ENCODE peak calls at places on chromosomes 16 and 17, in five cellular contexts. P is neural crest cell, Z is transverse colon, H is AG04450, Y is progenitor cell of endocrine pancreas. M is an unnamed sample.

GRCh38 chr17:79092567-79092966 is 17.9 kb downstream of the ENGASE start:
- DNase-seq in P (no peak), Z (no peak), H (no peak), Y (no peak), M (no peak)

GRCh38 chr16:85072947-85073346 is 39.3 kb downstream of the CIBAR2 start:
- DNase-seq in P (no peak), Z (no peak), H (peak), Y (no peak), M (no peak)

GRCh38 chr17:81918762-81919545 is 978 bp upstream of the SIRT7 start:
- DNase-seq in P (no peak), Z (peak), H (no peak), Y (no peak), M (no peak)

GRCh38 chr17:72332367-72332766 is 211.5 kb downstream of the SOX9 start:
- DNase-seq in P (no peak), Z (no peak), H (no peak), Y (no peak), M (no peak)

GRCh38 chr17:4144411-4144747 is 1.4 kb downstream of the CYB5D2 start:
- DNase-seq in P (no peak), Z (no peak), H (no peak), Y (no peak), M (no peak)

GRCh38 chr17:50209472-50210248 is 8.2 kb upstream of the COL1A1 start:
- DNase-seq in P (peak), Z (peak), H (peak), Y (no peak), M (peak)

GRCh38 chr16:50474138-50474537 is 74.1 kb upstream of the NKD1 start:
- DNase-seq in P (no peak), Z (no peak), H (no peak), Y (no peak), M (no peak)

GRCh38 chr17:17070931-17071330 is 28.7 kb downstream of the MPRIP start:
- DNase-seq in P (no peak), Z (peak), H (no peak), Y (no peak), M (no peak)

GRCh38 chr17:14197582-14197981 is 39.1 kb downstream of the CDRT15 start:
- DNase-seq in P (no peak), Z (peak), H (no peak), Y (no peak), M (no peak)

GRCh38 chr16:11354733-11355574 is 9.7 kb downstream of the RMI2 start:
- DNase-seq in P (no peak), Z (peak), H (peak), Y (no peak), M (no peak)

GRCh38 chr17:79919164-79919585 is 79.9 kb upstream of the CBX4 start:
- DNase-seq in P (no peak), Z (peak), H (no peak), Y (no peak), M (no peak)

GRCh38 chr17:27332485-27333409 is 38.8 kb downstream of the WSB1 start:
- DNase-seq in P (peak), Z (peak), H (peak), Y (peak), M (peak)

GRCh38 chr16:81601008-81601428 is 156.4 kb downstream of the CMIP start:
- DNase-seq in P (no peak), Z (no peak), H (no peak), Y (no peak), M (no peak)

GRCh38 chr17:60749708-60750107 is 72.1 kb downstream of the BCAS3 start:
- DNase-seq in P (no peak), Z (no peak), H (no peak), Y (no peak), M (no peak)

GRCh38 chr16:84182680-84183571 is 3.9 kb downstream of the TAF1C start:
- DNase-seq in P (no peak), Z (no peak), H (no peak), Y (no peak), M (no peak)

GRCh38 chr17:8163978-8164814 is 1.4 kb upstream of the VAMP2 start:
- DNase-seq in P (no peak), Z (peak), H (no peak), Y (no peak), M (no peak)

GRCh38 chr16:30006095-30006473 is 4.7 kb downstream of the DOC2A start:
- DNase-seq in P (no peak), Z (no peak), H (no peak), Y (no peak), M (no peak)

GRCh38 chr17:7417056-7417655 is 3.0 kb upstream of the SPEM1 start:
- DNase-seq in P (no peak), Z (no peak), H (no peak), Y (no peak), M (no peak)

GRCh38 chr16:73323880-73324279 is 276.0 kb upstream of the ZFHX3 start:
- DNase-seq in P (no peak), Z (no peak), H (no peak), Y (no peak), M (no peak)

GRCh38 chr16:75263963-75264445 is 12.6 kb upstream of the BCAR1 start:
- DNase-seq in P (no peak), Z (peak), H (no peak), Y (no peak), M (no peak)

GRCh38 chr17:80952291-80952690 is 39.4 kb upstream of the CHMP6 start:
- DNase-seq in P (no peak), Z (no peak), H (no peak), Y (no peak), M (no peak)

GRCh38 chr17:18025596-18026407 is 13.2 kb downstream of the ATPAF2 start:
- DNase-seq in P (no peak), Z (no peak), H (no peak), Y (no peak), M (no peak)

GRCh38 chr16:67961551-67961957 is 6.9 kb downstream of the SLC12A4 start:
- DNase-seq in P (no peak), Z (peak), H (no peak), Y (no peak), M (no peak)

GRCh38 chr16:81885976-81886586 is 107.0 kb downstream of the PLCG2 start:
- DNase-seq in P (peak), Z (no peak), H (no peak), Y (no peak), M (no peak)

GRCh38 chr16:68908000-68908313 is 64.6 kb downstream of the TANGO6 start:
- DNase-seq in P (no peak), Z (no peak), H (no peak), Y (no peak), M (no peak)

GRCh38 chr17:46841561-46842379 is 9.6 kb upstream of the WNT9B start:
- DNase-seq in P (peak), Z (no peak), H (no peak), Y (peak), M (peak)

GRCh38 chr17:49845210-49845782 is 2.6 kb downstream of the TAC4 start:
- DNase-seq in P (no peak), Z (no peak), H (no peak), Y (no peak), M (no peak)

GRCh38 chr17:76541739-76542450 is 2.1 kb downstream of the PRCD start:
- DNase-seq in P (no peak), Z (no peak), H (no peak), Y (no peak), M (no peak)

GRCh38 chr17:81720267-81721071 is 8.4 kb downstream of the SLC25A10 start:
- DNase-seq in P (no peak), Z (no peak), H (no peak), Y (no peak), M (no peak)

GRCh38 chr16:53034306-53034705 is 18.4 kb downstream of the CHD9NB start:
- DNase-seq in P (no peak), Z (no peak), H (no peak), Y (no peak), M (no peak)

GRCh38 chr16:49000594-49000993 is 281.0 kb downstream of the CBLN1 start:
- DNase-seq in P (no peak), Z (no peak), H (no peak), Y (no peak), M (no peak)
- TF ChIP-seq CTCF in P (peak), Z (peak), H (peak), Y (peak), M (peak)

GRCh38 chr16:1537138-1537577 is 3.7 kb downstream of the TMEM204 start:
- DNase-seq in P (no peak), Z (no peak), H (no peak), Y (no peak), M (no peak)

GRCh38 chr16:1539720-1540555 is 6.5 kb downstream of the TMEM204 start:
- DNase-seq in P (no peak), Z (no peak), H (no peak), Y (no peak), M (no peak)

GRCh38 chr16:1537763-1538289 is 4.4 kb downstream of the TMEM204 start:
- DNase-seq in P (no peak), Z (no peak), H (no peak), Y (no peak), M (no peak)

GRCh38 chr16:1540556-1540855 is 7.0 kb downstream of the TMEM204 start:
- DNase-seq in P (no peak), Z (no peak), H (no peak), Y (no peak), M (no peak)

DNA sequence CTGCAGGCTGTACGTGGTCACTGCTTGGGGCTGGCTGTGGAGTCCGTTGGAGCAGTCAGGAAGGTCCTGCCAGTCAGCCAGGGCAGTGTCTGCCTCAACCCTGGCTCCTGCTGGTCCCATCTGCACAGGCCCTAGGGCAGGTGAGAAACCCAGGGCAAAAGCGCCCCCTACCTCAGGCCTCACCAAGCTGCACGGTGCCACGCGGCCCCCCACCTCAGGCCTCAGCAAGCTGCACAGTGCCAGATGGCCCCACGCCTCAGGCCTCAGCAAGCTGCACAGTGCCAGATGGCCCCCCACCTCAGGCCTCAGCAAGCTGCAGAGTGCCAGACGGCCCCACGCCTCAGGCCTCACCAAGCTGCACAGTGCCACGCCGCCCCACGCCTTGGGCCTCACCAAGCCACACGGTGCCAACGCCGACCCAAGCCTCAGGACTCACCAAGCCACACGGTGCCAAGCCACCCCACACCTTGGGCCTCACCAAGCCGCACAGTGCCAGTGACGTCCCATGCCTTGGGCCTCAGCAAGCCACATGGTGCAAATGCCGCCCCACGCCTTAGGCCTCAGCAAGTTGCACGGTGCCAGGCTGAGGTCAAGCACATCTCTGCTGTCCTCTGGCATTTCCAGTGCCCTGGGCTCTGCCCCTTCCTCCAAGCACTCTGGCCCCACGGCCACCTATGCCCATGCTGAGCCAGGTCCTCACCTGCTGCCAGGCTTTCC is 5.5 kb downstream of the TMEM204 start:
- DNase-seq in P (no peak), Z (no peak), H (no peak), Y (no peak), M (no peak)
- TF ChIP-seq CTCF in P (no peak), Z (no peak), H (no peak), Y (no peak), M (no peak)

GRCh38 chr17:45813051-45813731 is 29.1 kb downstream of the CRHR1 start:
- DNase-seq in P (peak), Z (no peak), H (no peak), Y (peak), M (no peak)
- TF ChIP-seq CTCF in P (peak), Z (no peak), H (peak), Y (peak), M (peak)

GRCh38 chr17:73782641-73783381 is 138.6 kb upstream of the SDK2 start:
- DNase-seq in P (no peak), Z (peak), H (no peak), Y (no peak), M (no peak)
- TF ChIP-seq CTCF in P (peak), Z (no peak), H (no peak), Y (peak), M (no peak)

GRCh38 chr17:1532836-1533602 is 16.6 kb upstream of the INPP5K start:
- DNase-seq in P (peak), Z (no peak), H (no peak), Y (no peak), M (no peak)
- TF ChIP-seq CTCF in P (peak), Z (no peak), H (peak), Y (peak), M (no peak)

DNA sequence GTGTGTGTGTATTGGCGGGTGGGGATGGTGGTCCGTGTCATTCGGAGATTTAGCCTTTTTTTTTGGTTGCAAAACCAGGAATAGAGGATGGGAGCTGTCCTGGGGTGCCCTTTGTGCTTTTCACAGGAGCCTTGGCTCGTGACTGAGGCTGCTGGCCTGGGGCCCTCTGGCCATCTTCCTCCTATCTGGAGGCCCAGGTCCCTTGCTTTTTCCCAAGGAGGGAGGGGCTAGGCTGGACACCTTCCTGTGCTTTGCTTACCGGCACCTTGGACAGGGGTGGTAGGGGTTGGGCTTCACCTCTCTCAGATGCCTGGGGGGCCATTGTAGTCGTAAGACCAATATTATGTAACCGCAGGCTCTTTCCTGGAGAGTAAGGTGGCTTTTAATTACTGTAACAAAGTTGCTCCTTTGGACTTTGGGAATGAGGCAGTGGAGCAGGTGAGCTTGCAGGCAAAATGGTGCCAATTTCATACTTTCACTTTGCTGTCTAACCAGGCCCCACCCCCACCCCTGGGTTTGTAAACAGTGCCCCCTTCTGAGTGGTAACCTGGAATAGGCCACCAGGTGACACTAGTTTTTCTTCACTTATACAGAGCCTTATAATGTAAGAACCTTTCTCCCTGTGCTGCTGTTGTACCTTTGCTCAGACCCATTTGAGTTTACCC is 1.2 kb downstream of the DYNLL2 start:
- DNase-seq in P (no peak), Z (peak), H (no peak), Y (no peak), M (no peak)
- TF ChIP-seq CTCF in P (peak), Z (no peak), H (peak), Y (peak), M (no peak)

M was measured in mesothelial cell of epicardium.